ENCODE peak calls at places on chromosomes 13 and 19, in nine cellular contexts. One of them, this sample, is unnamed.
A peak's percentile ranks its signal among the peaks of the same experiment; 100 is the strongest.

GRCh38 chr19:6442087-6442688 is 8.6 kb upstream of the SLC25A41 start:
- DNase-seq in pancreas: no peak
- DNase-seq in right lobe of liver: no peak
- DNase-seq in B cell: no peak
- DNase-seq in astrocyte: no peak
- DNase-seq in upper lobe of right lung: no peak
- DNase-seq in GM20000: no peak
- DNase-seq in kidney: no peak
- DNase-seq in thoracic aorta: no peak
- DNase-seq in this sample: no peak

GRCh38 chr19:45820413-45821102 is 5.5 kb upstream of the RSPH6A start:
- DNase-seq in kidney: no peak
- DNase-seq in B cell: no peak
- DNase-seq in GM20000: no peak
- DNase-seq in astrocyte: no peak
- DNase-seq in thoracic aorta: no peak
- DNase-seq in pancreas: no peak
- DNase-seq in right lobe of liver: no peak
- DNase-seq in upper lobe of right lung: no peak
- DNase-seq in this sample: no peak

GRCh38 chr19:1163283-1163933 is 10.7 kb downstream of the SBNO2 start:
- DNase-seq in upper lobe of right lung: peak; percentile 85
- DNase-seq in astrocyte: no peak
- DNase-seq in B cell: no peak
- DNase-seq in GM20000: no peak
- DNase-seq in pancreas: peak; percentile 36
- DNase-seq in thoracic aorta: no peak
- DNase-seq in kidney: peak; percentile 88
- DNase-seq in right lobe of liver: no peak
- DNase-seq in this sample: peak; percentile 91

GRCh38 chr19:45790942-45791341 is 1.7 kb downstream of the DMWD start:
- DNase-seq in astrocyte: no peak
- DNase-seq in B cell: peak; percentile 50
- DNase-seq in right lobe of liver: no peak
- DNase-seq in pancreas: no peak
- DNase-seq in kidney: no peak
- DNase-seq in thoracic aorta: no peak
- DNase-seq in GM20000: no peak
- DNase-seq in upper lobe of right lung: no peak
- DNase-seq in this sample: no peak

GRCh38 chr19:5225486-5226345 is 114.9 kb downstream of the PTPRS start:
- DNase-seq in kidney: no peak
- DNase-seq in GM20000: no peak
- DNase-seq in right lobe of liver: no peak
- DNase-seq in upper lobe of right lung: no peak
- DNase-seq in astrocyte: no peak
- DNase-seq in pancreas: no peak
- DNase-seq in B cell: no peak
- DNase-seq in thoracic aorta: no peak
- DNase-seq in this sample: peak; percentile 82

GRCh38 chr13:87810391-87810801 is 139.2 kb downstream of the SLITRK5 start:
- DNase-seq in pancreas: no peak
- DNase-seq in thoracic aorta: no peak
- DNase-seq in kidney: peak; percentile 29
- DNase-seq in right lobe of liver: peak; percentile 47
- DNase-seq in GM20000: no peak
- DNase-seq in astrocyte: no peak
- DNase-seq in upper lobe of right lung: peak; percentile 38
- DNase-seq in B cell: no peak
- DNase-seq in this sample: peak; percentile 63

GRCh38 chr19:33317522-33317921 is 15.2 kb upstream of the CEBPA start:
- DNase-seq in B cell: no peak
- DNase-seq in right lobe of liver: no peak
- DNase-seq in thoracic aorta: no peak
- DNase-seq in upper lobe of right lung: no peak
- DNase-seq in GM20000: no peak
- DNase-seq in astrocyte: no peak
- DNase-seq in pancreas: no peak
- DNase-seq in kidney: no peak
- DNase-seq in this sample: no peak

GRCh38 chr13:111323950-111324651 is 3.7 kb downstream of the TEX29 start:
- DNase-seq in kidney: peak; percentile 58
- DNase-seq in thoracic aorta: no peak
- DNase-seq in GM20000: no peak
- DNase-seq in pancreas: no peak
- DNase-seq in upper lobe of right lung: no peak
- DNase-seq in B cell: no peak
- DNase-seq in right lobe of liver: no peak
- DNase-seq in astrocyte: no peak
- DNase-seq in this sample: no peak

GRCh38 chr13:67771106-67771505 is 541.0 kb upstream of the PCDH9 start:
- DNase-seq in GM20000: no peak
- DNase-seq in upper lobe of right lung: no peak
- DNase-seq in B cell: no peak
- DNase-seq in kidney: no peak
- DNase-seq in thoracic aorta: no peak
- DNase-seq in pancreas: no peak
- DNase-seq in right lobe of liver: no peak
- DNase-seq in astrocyte: no peak
- DNase-seq in this sample: no peak

GRCh38 chr13:49097374-49097773 is 121.7 kb downstream of the FNDC3A start:
- DNase-seq in thoracic aorta: no peak
- DNase-seq in astrocyte: peak; percentile 48
- DNase-seq in GM20000: no peak
- DNase-seq in kidney: no peak
- DNase-seq in upper lobe of right lung: no peak
- DNase-seq in right lobe of liver: no peak
- DNase-seq in B cell: no peak
- DNase-seq in pancreas: no peak
- DNase-seq in this sample: no peak

GRCh38 chr13:94700051-94700535 is 12.3 kb downstream of the SOX21 start:
- DNase-seq in B cell: no peak
- DNase-seq in right lobe of liver: no peak
- DNase-seq in pancreas: no peak
- DNase-seq in thoracic aorta: no peak
- DNase-seq in astrocyte: no peak
- DNase-seq in kidney: no peak
- DNase-seq in upper lobe of right lung: no peak
- DNase-seq in GM20000: no peak
- DNase-seq in this sample: no peak

GRCh38 chr19:35013047-35013819 is 13.1 kb downstream of the GRAMD1A start:
- DNase-seq in kidney: peak; percentile 91
- DNase-seq in GM20000: peak; percentile 92
- DNase-seq in astrocyte: peak; percentile 19
- DNase-seq in thoracic aorta: peak; percentile 46
- DNase-seq in upper lobe of right lung: peak; percentile 89
- DNase-seq in pancreas: peak; percentile 78
- DNase-seq in B cell: peak; percentile 84
- DNase-seq in right lobe of liver: peak; percentile 83
- DNase-seq in this sample: no peak

GRCh38 chr13:78876915-78877549 is 218.1 kb upstream of the OBI1 start:
- DNase-seq in right lobe of liver: no peak
- DNase-seq in kidney: peak; percentile 50
- DNase-seq in astrocyte: no peak
- DNase-seq in upper lobe of right lung: no peak
- DNase-seq in B cell: no peak
- DNase-seq in pancreas: no peak
- DNase-seq in GM20000: no peak
- DNase-seq in thoracic aorta: no peak
- DNase-seq in this sample: peak; percentile 54

GRCh38 chr13:99956473-99957349 is 14.9 kb downstream of the ZIC5 start:
- DNase-seq in B cell: no peak
- DNase-seq in right lobe of liver: no peak
- DNase-seq in kidney: no peak
- DNase-seq in GM20000: no peak
- DNase-seq in astrocyte: no peak
- DNase-seq in thoracic aorta: no peak
- DNase-seq in upper lobe of right lung: no peak
- DNase-seq in pancreas: no peak
- DNase-seq in this sample: no peak

DNA sequence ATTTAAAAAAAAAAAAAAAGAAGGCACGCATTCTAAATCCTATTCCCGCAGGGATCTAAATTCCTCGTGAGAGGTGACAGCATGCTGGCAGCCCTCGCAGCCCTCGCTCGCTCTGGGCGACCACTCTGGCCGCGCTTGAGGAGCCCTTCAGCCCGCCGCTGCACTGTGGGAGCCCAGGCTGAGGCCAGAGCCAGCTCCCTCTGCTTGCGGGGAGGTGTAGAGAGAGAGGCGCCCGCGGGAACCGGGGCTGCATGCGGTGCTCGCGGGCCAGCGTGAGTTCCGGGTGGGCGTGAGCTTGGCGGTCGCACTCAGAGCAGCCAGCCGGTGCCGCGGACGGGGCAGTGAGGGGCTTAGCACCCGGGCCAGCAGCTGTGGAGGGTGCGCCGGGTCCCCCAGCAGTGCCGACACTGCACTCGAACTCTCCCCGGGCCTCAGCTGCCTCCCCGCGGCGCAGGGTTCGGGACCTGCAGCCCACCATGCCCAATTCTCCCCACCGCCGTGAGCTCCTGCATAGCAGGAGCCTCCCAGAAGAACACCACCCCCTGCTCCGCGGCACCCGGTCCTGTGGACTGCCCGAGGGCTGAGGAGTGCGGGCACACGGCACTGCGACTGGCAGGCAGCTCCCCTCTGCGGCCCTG is 553.9 kb downstream of the LMO7 start:
- DNase-seq in pancreas: no peak
- DNase-seq in upper lobe of right lung: no peak
- DNase-seq in GM20000: no peak
- DNase-seq in thoracic aorta: no peak
- DNase-seq in B cell: no peak
- DNase-seq in astrocyte: no peak
- DNase-seq in kidney: peak; percentile 68
- DNase-seq in right lobe of liver: no peak
- DNase-seq in this sample: no peak
- TF ChIP-seq CTCF in pancreas: no peak
- TF ChIP-seq CTCF in upper lobe of right lung: no peak
- TF ChIP-seq CTCF in GM20000: no peak
- TF ChIP-seq CTCF in thoracic aorta: no peak
- TF ChIP-seq CTCF in B cell: no peak
- TF ChIP-seq CTCF in astrocyte: no peak
- TF ChIP-seq CTCF in kidney: no peak
- TF ChIP-seq CTCF in right lobe of liver: no peak
- TF ChIP-seq CTCF in this sample: no peak

DNA sequence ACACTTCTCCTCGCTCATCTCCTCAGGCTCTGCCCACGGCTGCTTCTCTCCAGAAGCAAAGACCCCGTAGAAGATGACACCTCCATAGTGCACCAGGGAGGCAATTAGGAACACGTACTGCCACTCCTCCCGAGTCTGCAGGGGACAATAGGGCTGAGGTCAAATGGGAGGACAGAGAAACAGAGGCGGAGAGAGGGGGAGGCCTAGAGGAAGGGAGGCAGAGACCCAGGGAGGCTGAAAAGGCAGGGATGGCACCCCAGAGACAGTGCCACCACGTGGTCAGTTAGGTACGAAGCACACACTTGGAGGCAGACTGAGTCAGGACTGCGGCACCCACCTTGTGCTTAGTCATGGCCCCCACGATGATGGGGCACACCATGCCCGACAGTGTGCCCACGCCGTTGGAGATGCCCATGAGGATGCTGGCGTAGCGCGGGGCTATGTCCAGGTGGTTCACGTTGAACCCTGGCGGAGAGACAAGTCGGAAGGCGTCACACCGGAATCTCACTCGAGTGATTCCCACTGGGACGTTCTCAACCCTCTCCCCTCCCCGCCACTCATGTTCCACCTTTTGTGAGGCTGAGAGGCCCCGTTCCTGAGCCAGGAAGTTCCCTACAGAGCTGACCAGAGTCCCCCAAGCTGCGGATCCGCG is 5.6 kb downstream of the GFY start:
- DNase-seq in upper lobe of right lung: no peak
- DNase-seq in B cell: no peak
- DNase-seq in thoracic aorta: no peak
- DNase-seq in right lobe of liver: no peak
- DNase-seq in GM20000: no peak
- DNase-seq in astrocyte: no peak
- DNase-seq in pancreas: no peak
- DNase-seq in kidney: no peak
- DNase-seq in this sample: no peak
- TF ChIP-seq CTCF in upper lobe of right lung: no peak
- TF ChIP-seq CTCF in B cell: peak; percentile 37
- TF ChIP-seq CTCF in thoracic aorta: no peak
- TF ChIP-seq CTCF in right lobe of liver: no peak
- TF ChIP-seq CTCF in GM20000: peak; percentile 32
- TF ChIP-seq CTCF in astrocyte: no peak
- TF ChIP-seq CTCF in pancreas: no peak
- TF ChIP-seq CTCF in kidney: no peak
- TF ChIP-seq CTCF in this sample: peak; percentile 62

GRCh38 chr19:41408256-41408655 is 10.6 kb downstream of the BCKDHA start:
- DNase-seq in thoracic aorta: no peak
- DNase-seq in upper lobe of right lung: no peak
- DNase-seq in B cell: no peak
- DNase-seq in GM20000: no peak
- DNase-seq in kidney: no peak
- DNase-seq in pancreas: no peak
- DNase-seq in astrocyte: no peak
- DNase-seq in right lobe of liver: no peak
- DNase-seq in this sample: no peak
- TF ChIP-seq CTCF in thoracic aorta: no peak
- TF ChIP-seq CTCF in upper lobe of right lung: no peak
- TF ChIP-seq CTCF in B cell: no peak
- TF ChIP-seq CTCF in GM20000: no peak
- TF ChIP-seq CTCF in kidney: no peak
- TF ChIP-seq CTCF in pancreas: no peak
- TF ChIP-seq CTCF in astrocyte: no peak
- TF ChIP-seq CTCF in right lobe of liver: no peak
- TF ChIP-seq CTCF in this sample: no peak

GRCh38 chr19:3547301-3547731 is 8.3 kb downstream of the TEKTIP1 start:
- DNase-seq in upper lobe of right lung: no peak
- DNase-seq in astrocyte: no peak
- DNase-seq in right lobe of liver: no peak
- DNase-seq in GM20000: no peak
- DNase-seq in kidney: no peak
- DNase-seq in pancreas: no peak
- DNase-seq in B cell: no peak
- DNase-seq in thoracic aorta: no peak
- DNase-seq in this sample: no peak
- TF ChIP-seq CTCF in upper lobe of right lung: peak; percentile 54
- TF ChIP-seq CTCF in astrocyte: peak; percentile 37
- TF ChIP-seq CTCF in right lobe of liver: peak; percentile 33
- TF ChIP-seq CTCF in GM20000: peak; percentile 39
- TF ChIP-seq CTCF in kidney: no peak
- TF ChIP-seq CTCF in pancreas: peak; percentile 10
- TF ChIP-seq CTCF in B cell: peak; percentile 63
- TF ChIP-seq CTCF in thoracic aorta: peak; percentile 40
- TF ChIP-seq CTCF in this sample: peak; percentile 75